ENCODE peak calls at places on chromosomes 1 and 21, in six cellular contexts. One of them, this sample, is unnamed.

GRCh38 chr1:111843177-111843576 is 87.5 kb downstream of the DDX20 start:
- DNase-seq in GM12878: no peak
- DNase-seq in H1: no peak
- DNase-seq in K562: no peak
- DNase-seq in HepG2: no peak
- DNase-seq in GM12892: no peak
- DNase-seq in this sample: no peak

GRCh38 chr1:60765204-60765603 is 317.2 kb upstream of the NFIA start:
- DNase-seq in H1: no peak
- DNase-seq in HepG2: peak
- DNase-seq in K562: peak
- DNase-seq in GM12892: no peak
- DNase-seq in GM12878: no peak
- DNase-seq in this sample: peak

GRCh38 chr1:34876406-34876805 is 16.9 kb upstream of the SMIM12 start:
- DNase-seq in GM12892: no peak
- DNase-seq in H1: no peak
- DNase-seq in GM12878: no peak
- DNase-seq in K562: no peak
- DNase-seq in HepG2: no peak
- DNase-seq in this sample: no peak

GRCh38 chr1:65704318-65704717 is 88.4 kb upstream of the PDE4B start:
- DNase-seq in H1: no peak
- DNase-seq in GM12878: no peak
- DNase-seq in GM12892: no peak
- DNase-seq in HepG2: no peak
- DNase-seq in K562: no peak
- DNase-seq in this sample: no peak

GRCh38 chr1:51220548-51220947 is 15.5 kb upstream of the RNF11 start:
- DNase-seq in GM12878: no peak
- DNase-seq in K562: no peak
- DNase-seq in HepG2: no peak
- DNase-seq in GM12892: no peak
- DNase-seq in H1: no peak
- DNase-seq in this sample: no peak

GRCh38 chr1:220700591-220701179 is 10.5 kb downstream of the C1orf115 start:
- DNase-seq in H1: no peak
- DNase-seq in HepG2: no peak
- DNase-seq in GM12878: no peak
- DNase-seq in K562: no peak
- DNase-seq in GM12892: no peak
- DNase-seq in this sample: no peak

GRCh38 chr1:10598088-10598712 is 123.5 kb downstream of the PEX14 start:
- DNase-seq in GM12892: no peak
- DNase-seq in H1: peak
- DNase-seq in HepG2: no peak
- DNase-seq in GM12878: no peak
- DNase-seq in K562: no peak
- DNase-seq in this sample: no peak

GRCh38 chr1:178345821-178346220 is 150.9 kb downstream of the CLEC20A start:
- DNase-seq in HepG2: no peak
- DNase-seq in GM12878: no peak
- DNase-seq in GM12892: no peak
- DNase-seq in K562: no peak
- DNase-seq in H1: no peak
- DNase-seq in this sample: no peak

GRCh38 chr1:59972216-59972924 is 45.8 kb upstream of the CYP2J2 start:
- DNase-seq in HepG2: no peak
- DNase-seq in GM12878: no peak
- DNase-seq in GM12892: no peak
- DNase-seq in H1: no peak
- DNase-seq in K562: no peak
- DNase-seq in this sample: no peak

GRCh38 chr1:68758666-68759209 is 261.9 kb upstream of the DEPDC1 start:
- DNase-seq in GM12892: no peak
- DNase-seq in GM12878: no peak
- DNase-seq in K562: no peak
- DNase-seq in HepG2: no peak
- DNase-seq in H1: no peak
- DNase-seq in this sample: no peak

GRCh38 chr1:231485029-231485784 is 43.3 kb upstream of the TSNAX start:
- DNase-seq in H1: no peak
- DNase-seq in K562: no peak
- DNase-seq in GM12892: no peak
- DNase-seq in HepG2: peak
- DNase-seq in GM12878: no peak
- DNase-seq in this sample: no peak

GRCh38 chr1:52825868-52826267 is 16.7 kb upstream of the ZYG11A start:
- DNase-seq in K562: no peak
- DNase-seq in HepG2: no peak
- DNase-seq in GM12892: no peak
- DNase-seq in GM12878: no peak
- DNase-seq in H1: no peak
- DNase-seq in this sample: no peak

GRCh38 chr1:33460947-33461629 is 11.4 kb upstream of the ZSCAN20 start:
- DNase-seq in GM12892: peak
- DNase-seq in GM12878: peak
- DNase-seq in H1: peak
- DNase-seq in HepG2: no peak
- DNase-seq in K562: no peak
- DNase-seq in this sample: peak

GRCh38 chr21:44626673-44627143 is at the start of gene KRTAP10-9:
- DNase-seq in HepG2: no peak
- DNase-seq in K562: no peak
- DNase-seq in GM12892: no peak
- DNase-seq in GM12878: no peak
- DNase-seq in H1: no peak
- DNase-seq in this sample: no peak

GRCh38 chr1:204398197-204399125 is 13.2 kb downstream of the PPP1R15B start:
- DNase-seq in HepG2: peak
- DNase-seq in GM12892: peak
- DNase-seq in GM12878: no peak
- DNase-seq in K562: peak
- DNase-seq in H1: peak
- DNase-seq in this sample: peak

GRCh38 chr1:43197343-43198127 is 25.4 kb downstream of the CFAP57 start:
- DNase-seq in K562: no peak
- DNase-seq in H1: no peak
- DNase-seq in HepG2: peak
- DNase-seq in GM12878: no peak
- DNase-seq in GM12892: no peak
- DNase-seq in this sample: no peak

GRCh38 chr1:205329719-205330118 is 8.2 kb upstream of the NUAK2 start:
- DNase-seq in K562: no peak
- DNase-seq in GM12878: no peak
- DNase-seq in HepG2: no peak
- DNase-seq in H1: no peak
- DNase-seq in GM12892: no peak
- DNase-seq in this sample: no peak

GRCh38 chr1:228955691-228956090 is 220.4 kb downstream of the RHOU start:
- DNase-seq in GM12892: no peak
- DNase-seq in GM12878: no peak
- DNase-seq in HepG2: no peak
- DNase-seq in K562: no peak
- DNase-seq in H1: no peak
- DNase-seq in this sample: no peak

GRCh38 chr1:63322944-63323865 is 838 bp downstream of the FOXD3 start:
- DNase-seq in HepG2: no peak
- DNase-seq in K562: peak
- DNase-seq in GM12878: no peak
- DNase-seq in H1: peak
- DNase-seq in GM12892: no peak
- DNase-seq in this sample: no peak

GRCh38 chr1:160862151-160863061 is at the start of gene CD244:
- DNase-seq in HepG2: no peak
- DNase-seq in GM12892: no peak
- DNase-seq in GM12878: peak
- DNase-seq in K562: no peak
- DNase-seq in H1: no peak
- DNase-seq in this sample: no peak

GRCh38 chr1:221035680-221036153 is 156.5 kb downstream of the HLX start:
- DNase-seq in HepG2: no peak
- DNase-seq in H1: no peak
- DNase-seq in GM12878: no peak
- DNase-seq in GM12892: no peak
- DNase-seq in K562: peak
- DNase-seq in this sample: no peak

GRCh38 chr1:159881930-159882839 is 17.8 kb downstream of the CFAP45 start:
- DNase-seq in H1: no peak
- DNase-seq in GM12892: no peak
- DNase-seq in K562: peak
- DNase-seq in GM12878: no peak
- DNase-seq in HepG2: peak
- DNase-seq in this sample: no peak

GRCh38 chr21:29187939-29188338 is 57.5 kb downstream of the MAP3K7CL start:
- DNase-seq in GM12878: no peak
- DNase-seq in HepG2: peak
- DNase-seq in GM12892: no peak
- DNase-seq in K562: no peak
- DNase-seq in H1: no peak
- DNase-seq in this sample: no peak

GRCh38 chr1:194533641-194534040 is 1347.2 kb upstream of the B3GALT2 start:
- DNase-seq in GM12892: no peak
- DNase-seq in HepG2: no peak
- DNase-seq in GM12878: no peak
- DNase-seq in K562: no peak
- DNase-seq in H1: no peak
- DNase-seq in this sample: no peak

GRCh38 chr1:25523512-25523911 is 19.9 kb upstream of the LDLRAP1 start:
- DNase-seq in GM12878: no peak
- DNase-seq in HepG2: no peak
- DNase-seq in GM12892: no peak
- DNase-seq in H1: peak
- DNase-seq in K562: peak
- DNase-seq in this sample: no peak

GRCh38 chr1:2053217-2053616 is 3.0 kb downstream of the PRKCZ start:
- DNase-seq in GM12892: no peak
- DNase-seq in K562: no peak
- DNase-seq in GM12878: no peak
- DNase-seq in HepG2: no peak
- DNase-seq in H1: no peak
- DNase-seq in this sample: no peak
- TF ChIP-seq TAF1 in GM12892: no peak
- TF ChIP-seq TAF1 in K562: no peak
- TF ChIP-seq TAF1 in GM12878: no peak
- TF ChIP-seq TAF1 in HepG2: no peak
- TF ChIP-seq TAF1 in H1: no peak
- TF ChIP-seq TAF1 in this sample: no peak

DNA sequence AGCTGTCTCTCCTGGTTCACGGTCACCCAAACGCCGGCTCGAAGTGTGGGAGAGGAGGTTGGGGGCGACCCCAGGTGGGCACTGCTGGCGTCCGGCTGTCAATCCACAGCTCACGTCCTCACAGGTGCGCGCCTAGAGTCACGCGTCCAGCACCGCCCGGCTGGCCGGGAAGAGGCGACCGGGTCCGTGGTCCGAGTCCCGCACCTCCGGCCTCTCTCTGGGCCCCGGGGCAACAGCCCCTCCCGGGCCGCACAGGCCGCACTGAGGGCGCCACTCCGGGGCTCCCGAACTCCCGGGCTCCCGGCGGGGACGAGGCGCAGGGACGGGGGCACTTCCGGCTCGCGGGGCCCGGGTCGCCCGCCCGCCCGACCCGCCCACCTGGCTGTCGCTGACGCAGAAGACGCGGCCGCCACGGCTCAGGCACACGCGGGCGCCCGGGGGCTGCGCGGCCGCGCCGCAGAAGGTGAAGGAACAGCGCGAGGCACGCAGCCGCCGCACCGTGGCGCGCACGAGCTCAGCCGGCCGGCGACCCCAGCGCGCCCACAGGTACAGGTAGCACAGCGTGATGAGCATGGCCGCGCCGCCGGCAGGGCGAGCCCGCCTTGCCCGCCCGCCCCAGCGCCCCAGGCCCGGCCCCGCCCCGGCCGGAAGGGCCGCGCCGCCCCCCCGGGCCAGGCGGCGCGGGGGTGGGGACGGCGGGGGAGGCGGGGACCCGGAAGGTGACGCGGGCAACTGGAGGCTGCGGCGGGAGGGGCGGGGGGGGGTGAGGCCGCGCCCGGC is at the start of gene HLCS:
- DNase-seq in HepG2: peak
- DNase-seq in GM12892: peak
- DNase-seq in K562: peak
- DNase-seq in GM12878: no peak
- DNase-seq in H1: peak
- DNase-seq in this sample: peak
- TF ChIP-seq POLR2A in HepG2: peak
- TF ChIP-seq POLR2A in GM12892: peak
- TF ChIP-seq POLR2A in K562: peak
- TF ChIP-seq POLR2A in GM12878: peak
- TF ChIP-seq POLR2A in H1: peak
- TF ChIP-seq POLR2A in this sample: no peak

GRCh38 chr1:54325705-54326461 is 80.3 kb downstream of the SSBP3 start:
- DNase-seq in HepG2: no peak
- DNase-seq in K562: no peak
- DNase-seq in GM12878: no peak
- DNase-seq in H1: no peak
- DNase-seq in GM12892: no peak
- DNase-seq in this sample: no peak

GRCh38 chr1:54329337-54329954 is 76.7 kb downstream of the SSBP3 start:
- DNase-seq in HepG2: no peak
- DNase-seq in H1: no peak
- DNase-seq in K562: no peak
- DNase-seq in GM12878: no peak
- DNase-seq in GM12892: no peak
- DNase-seq in this sample: no peak

GRCh38 chr1:54328117-54328636 is 78.0 kb downstream of the SSBP3 start:
- DNase-seq in GM12892: no peak
- DNase-seq in H1: no peak
- DNase-seq in GM12878: no peak
- DNase-seq in K562: no peak
- DNase-seq in HepG2: no peak
- DNase-seq in this sample: no peak

GRCh38 chr1:54326577-54327385 is 79.4 kb downstream of the SSBP3 start:
- DNase-seq in HepG2: no peak
- DNase-seq in H1: no peak
- DNase-seq in K562: no peak
- DNase-seq in GM12878: no peak
- DNase-seq in GM12892: no peak
- DNase-seq in this sample: no peak

GRCh38 chr1:54327386-54328116 is 78.6 kb downstream of the SSBP3 start:
- DNase-seq in GM12892: no peak
- DNase-seq in K562: peak
- DNase-seq in GM12878: no peak
- DNase-seq in H1: no peak
- DNase-seq in HepG2: no peak
- DNase-seq in this sample: no peak
- TF ChIP-seq TAF1 in GM12892: no peak
- TF ChIP-seq TAF1 in K562: no peak
- TF ChIP-seq TAF1 in GM12878: no peak
- TF ChIP-seq TAF1 in H1: no peak
- TF ChIP-seq TAF1 in HepG2: no peak
- TF ChIP-seq TAF1 in this sample: no peak

DNA sequence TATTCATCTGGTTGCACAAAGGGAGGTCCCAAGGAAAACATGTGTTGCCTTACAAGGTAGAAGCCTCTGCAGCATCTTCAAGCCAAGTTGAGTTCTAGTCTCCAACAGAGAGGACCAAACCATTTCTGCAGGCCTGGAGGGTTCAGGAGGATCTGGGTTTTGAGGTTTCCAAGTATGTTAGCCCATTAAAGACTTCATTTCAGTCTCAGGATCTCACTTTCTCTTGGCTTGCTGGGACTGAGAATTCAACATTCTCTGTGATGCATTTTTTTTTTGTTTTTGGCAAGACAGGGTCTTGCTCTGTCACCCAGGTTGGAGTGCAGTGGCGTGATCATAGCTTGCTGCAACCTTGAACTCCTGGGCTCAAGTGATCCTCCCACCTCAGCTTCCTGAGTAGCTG is 8.8 kb upstream of the MYOCOS start:
- DNase-seq in GM12892: no peak
- DNase-seq in K562: no peak
- DNase-seq in GM12878: no peak
- DNase-seq in HepG2: no peak
- DNase-seq in H1: no peak
- DNase-seq in this sample: no peak
- TF ChIP-seq POLR2A in GM12892: no peak
- TF ChIP-seq POLR2A in K562: no peak
- TF ChIP-seq POLR2A in GM12878: no peak
- TF ChIP-seq POLR2A in HepG2: no peak
- TF ChIP-seq POLR2A in H1: no peak
- TF ChIP-seq POLR2A in this sample: no peak

This sample was measured in GM12891.